ENCODE peak calls at places on chromosomes 13 and 19, in six cellular contexts. G, K, V, Y, W and L are unnamed samples.

GRCh38 chr19:533485-534058 is 2.0 kb downstream of the CDC34 start:
- DNase-seq in K (no peak), Y (no peak), G (no peak), W (no peak), V (no peak), L (peak)

GRCh38 chr19:30228113-30228725 is 144.0 kb upstream of the ZNF536 start:
- DNase-seq in V (peak), W (peak), G (no peak), Y (no peak), K (peak), L (peak)

GRCh38 chr13:69565334-69565733 is 542.3 kb upstream of the ATXN8OS start:
- DNase-seq in V (no peak), Y (no peak), G (no peak), K (peak), W (no peak), L (no peak)

GRCh38 chr19:33641261-33641660 is 19.5 kb downstream of the CHST8 start:
- DNase-seq in V (no peak), K (no peak), Y (no peak), W (no peak), G (no peak), L (no peak)

GRCh38 chr13:44004881-44005280 is 125.2 kb downstream of the LACC1 start:
- DNase-seq in W (peak), V (no peak), K (no peak), Y (no peak), G (no peak), L (no peak)

GRCh38 chr13:113860579-113861432 is 3.1 kb downstream of the GAS6 start:
- DNase-seq in V (no peak), K (no peak), Y (no peak), W (peak), G (no peak), L (no peak)

GRCh38 chr13:27401210-27401609 is 23.2 kb upstream of the GTF3A start:
- DNase-seq in V (no peak), W (no peak), Y (no peak), K (no peak), G (no peak), L (no peak)

GRCh38 chr13:113422790-113423189 is 30.5 kb downstream of the ADPRHL1 start:
- DNase-seq in K (no peak), Y (no peak), G (no peak), W (no peak), V (no peak), L (peak)

GRCh38 chr13:67148219-67148583 is 81.9 kb downstream of the PCDH9 start:
- DNase-seq in W (peak), Y (no peak), G (no peak), K (no peak), V (no peak), L (no peak)

GRCh38 chr13:38398810-38399493 is 49.3 kb downstream of the UFM1 start:
- DNase-seq in G (no peak), W (peak), Y (no peak), K (no peak), V (no peak), L (no peak)

GRCh38 chr19:46297700-46298476 is 1.0 kb downstream of the HIF3A start:
- DNase-seq in K (peak), G (peak), Y (no peak), V (no peak), W (no peak), L (peak)

GRCh38 chr13:26951581-26952177 is 191.1 kb upstream of the GPR12 start:
- DNase-seq in Y (no peak), W (no peak), K (no peak), V (no peak), G (no peak), L (no peak)

GRCh38 chr19:39052846-39053245 is 20.5 kb upstream of the FBXO27 start:
- DNase-seq in Y (no peak), G (no peak), W (no peak), V (no peak), K (no peak), L (no peak)

GRCh38 chr13:21696865-21697448 is 26.1 kb downstream of the FGF9 start:
- DNase-seq in G (no peak), K (no peak), Y (no peak), V (no peak), W (peak), L (no peak)

GRCh38 chr19:16249826-16250434 is 52.2 kb downstream of the AP1M1 start:
- DNase-seq in Y (no peak), W (peak), G (no peak), V (no peak), K (no peak), L (peak)

GRCh38 chr13:29520671-29521070 is 74.8 kb downstream of the SLC7A1 start:
- DNase-seq in Y (no peak), K (no peak), G (no peak), W (peak), V (no peak), L (no peak)

GRCh38 chr13:100442095-100442832 is 146.3 kb downstream of the GGACT start:
- DNase-seq in K (no peak), W (no peak), G (no peak), Y (no peak), V (no peak), L (no peak)

GRCh38 chr19:19460761-19461265 is 54.5 kb downstream of the TSSK6 start:
- DNase-seq in K (peak), G (peak), V (no peak), W (peak), Y (peak), L (peak)

GRCh38 chr13:34640179-34640929 is 301.7 kb upstream of the NBEA start:
- DNase-seq in K (no peak), Y (no peak), G (no peak), V (no peak), W (no peak), L (no peak)

GRCh38 chr13:55229906-55230569 is 1910.7 kb upstream of the PRR20A start:
- DNase-seq in K (no peak), Y (no peak), G (no peak), W (no peak), V (no peak), L (no peak)

GRCh38 chr19:4114181-4114580 is 9.7 kb downstream of the MAP2K2 start:
- DNase-seq in V (no peak), Y (no peak), K (no peak), G (no peak), W (no peak), L (no peak)

GRCh38 chr19:47446534-47447469 is 24.9 kb downstream of the SLC8A2 start:
- DNase-seq in Y (no peak), G (no peak), V (no peak), K (peak), W (no peak), L (no peak)

GRCh38 chr19:35692010-35692409 is 12.3 kb upstream of the ZBTB32 start:
- DNase-seq in Y (no peak), K (no peak), W (no peak), V (no peak), G (no peak), L (no peak)

GRCh38 chr19:38441660-38442348 is 8.3 kb downstream of the RYR1 start:
- DNase-seq in G (no peak), K (no peak), W (no peak), V (no peak), Y (no peak), L (no peak)

GRCh38 chr19:13764101-13764807 is at the start of gene MRI1:
- DNase-seq in G (peak), W (peak), V (peak), K (peak), Y (peak), L (peak)

GRCh38 chr13:42592915-42593718 is 19.2 kb downstream of the TNFSF11 start:
- DNase-seq in K (no peak), W (no peak), V (no peak), Y (no peak), G (no peak), L (no peak)

GRCh38 chr13:24821207-24821606 is 57.2 kb downstream of the RNF17 start:
- DNase-seq in K (no peak), V (no peak), W (no peak), G (no peak), Y (no peak), L (no peak)

GRCh38 chr19:39843919-39844793 is 2.0 kb downstream of the FBL start:
- DNase-seq in G (no peak), Y (no peak), K (peak), W (peak), V (no peak), L (no peak)

GRCh38 chr13:20566917-20567755 is at the start of gene IFT88:
- DNase-seq in W (peak), Y (peak), V (peak), K (peak), G (peak), L (peak)

GRCh38 chr19:10811391-10812111 is 24.5 kb downstream of the TMED1 start:
- DNase-seq in Y (no peak), G (no peak), W (no peak), V (no peak), K (no peak), L (peak)

GRCh38 chr13:113141591-113141950 is 16.9 kb upstream of the PROZ start:
- DNase-seq in G (no peak), Y (no peak), K (peak), W (no peak), V (no peak), L (peak)

GRCh38 chr19:2491130-2491801 is 15.3 kb downstream of the GADD45B start:
- DNase-seq in K (no peak), Y (no peak), W (peak), G (peak), V (no peak), L (peak)

GRCh38 chr13:95749545-95749944 is 72.6 kb downstream of the DNAJC3 start:
- DNase-seq in W (no peak), G (no peak), V (no peak), K (no peak), Y (no peak), L (no peak)

GRCh38 chr13:59834801-59835200 is 328.9 kb downstream of the DIAPH3 start:
- DNase-seq in Y (no peak), W (peak), K (no peak), G (no peak), V (no peak), L (no peak)

GRCh38 chr13:51999525-51999924 is 11.7 kb downstream of the ATP7B start:
- DNase-seq in V (no peak), K (no peak), G (peak), W (peak), Y (no peak), L (peak)